ENCODE peak calls at places on chromosome 22, in ten cellular contexts. Z is NCI-H1930; S is activated CD4-positive, alpha-beta T cell treated with anti-CD3 and anti-CD28 coated beads, Interleukin-2, amount 50 U/mL, for 24 hours; E is H54; I is GM12892; L is small intestine; U is right cardiac atrium; O is iris pigment epithelial cell; C is stimulated activated CD4-positive, alpha-beta T cell treated with anti-CD3 and anti-CD28 coated beads, Interleukin-1b, Interleukin-23, amount 100 ng/mL, for 24 hours; M is upper lobe of right lung. G is an unnamed sample.

GRCh38 chr22:22462813-22463567 is 45.6 kb downstream of the ZNF280B start:
- DNase-seq in E (no peak), Z (no peak), M (no peak), S (no peak), C (no peak), L (no peak), U (no peak), O (peak), I (no peak), G (peak)

GRCh38 chr22:29717789-29718188 is 2.0 kb upstream of the CABP7 start:
- DNase-seq in O (no peak), S (no peak), E (no peak), M (no peak), U (no peak), L (no peak), C (no peak), Z (no peak), I (no peak), G (no peak)

GRCh38 chr22:27022741-27023373 is 365.5 kb downstream of the MIAT start:
- DNase-seq in L (no peak), Z (no peak), I (no peak), C (no peak), M (no peak), U (no peak), E (no peak), S (no peak), O (no peak), G (no peak)

GRCh38 chr22:22123118-22123959 is 121.2 kb upstream of the VPREB1 start:
- DNase-seq in O (no peak), Z (peak), E (no peak), L (no peak), S (no peak), U (no peak), M (no peak), I (no peak), C (no peak), G (no peak)

GRCh38 chr22:17784776-17785175 is 10.5 kb upstream of the BID start:
- DNase-seq in C (no peak), Z (no peak), M (no peak), U (no peak), S (no peak), I (no peak), O (no peak), L (no peak), E (no peak), G (no peak)

GRCh38 chr22:30875481-30876215 is 92.9 kb downstream of the MORC2 start:
- DNase-seq in E (no peak), O (no peak), L (no peak), S (no peak), Z (no peak), M (peak), U (peak), I (no peak), C (no peak), G (no peak)

GRCh38 chr22:36386900-36387663 is 685 bp downstream of the MYH9 start:
- DNase-seq in L (peak), E (no peak), O (no peak), Z (no peak), S (no peak), M (peak), U (peak), I (peak), C (no peak), G (peak)

GRCh38 chr22:29043906-29044575 is 17.6 kb downstream of the C22orf31 start:
- DNase-seq in U (no peak), C (no peak), I (no peak), O (peak), S (no peak), Z (no peak), E (no peak), M (no peak), L (no peak), G (peak)

GRCh38 chr22:37930270-37930951 is 23.0 kb downstream of the C22orf23 start:
- DNase-seq in S (no peak), C (no peak), Z (no peak), L (peak), U (no peak), O (peak), M (no peak), E (no peak), I (no peak), G (no peak)

GRCh38 chr22:22210375-22210774 is 34.2 kb upstream of the VPREB1 start:
- DNase-seq in L (no peak), O (peak), M (no peak), E (peak), Z (no peak), U (no peak), S (peak), I (no peak), C (peak), G (peak)

GRCh38 chr22:23220485-23221350 is 40.4 kb downstream of the BCR start:
- DNase-seq in E (no peak), I (no peak), L (peak), M (peak), S (no peak), U (no peak), Z (no peak), O (peak), C (no peak), G (peak)

GRCh38 chr22:47115921-47116320 is 353.5 kb downstream of the TBC1D22A start:
- DNase-seq in S (no peak), L (no peak), C (no peak), U (no peak), Z (no peak), I (no peak), O (no peak), E (no peak), M (peak), G (no peak)

GRCh38 chr22:22372063-22372462 is 127.5 kb downstream of the VPREB1 start:
- DNase-seq in O (no peak), S (no peak), E (no peak), C (no peak), L (no peak), I (no peak), M (no peak), U (no peak), Z (no peak), G (no peak)

GRCh38 chr22:36330655-36331305 is 57.0 kb downstream of the MYH9 start:
- DNase-seq in Z (no peak), L (no peak), M (no peak), I (no peak), S (no peak), C (no peak), E (no peak), U (peak), O (peak), G (peak)

GRCh38 chr22:50058338-50059184 is 463 bp upstream of the TTLL8 start:
- DNase-seq in O (no peak), U (peak), C (no peak), M (no peak), E (no peak), Z (no peak), I (no peak), L (no peak), S (no peak), G (no peak)

GRCh38 chr22:27876684-27877083 is 42.4 kb downstream of the PITPNB start:
- DNase-seq in L (no peak), C (no peak), O (no peak), Z (peak), E (no peak), I (no peak), U (no peak), S (no peak), M (no peak), G (no peak)